ENCODE peak calls at places on chromosomes 12 and 14, in five cellular contexts. B, Y, O, A and I are unnamed samples.

GRCh38 chr12:122886851-122887816 is 8.8 kb downstream of the VPS37B start:
- DNase-seq in A (peak), O (no peak), Y (no peak), B (peak), I (no peak)

GRCh38 chr12:25497021-25497420 is 56.1 kb downstream of the LMNTD1 start:
- DNase-seq in B (no peak), O (no peak), Y (no peak), A (no peak), I (no peak)

GRCh38 chr12:50249464-50250229 is 33.7 kb downstream of the LIMA1 start:
- DNase-seq in Y (no peak), O (no peak), A (no peak), B (no peak), I (no peak)

GRCh38 chr14:59018978-59019377 is 169.5 kb upstream of the DAAM1 start:
- DNase-seq in B (no peak), A (no peak), O (no peak), Y (no peak), I (no peak)

GRCh38 chr12:32583535-32583934 is 95.6 kb upstream of the DNM1L start:
- DNase-seq in A (no peak), O (no peak), B (no peak), Y (no peak), I (no peak)

GRCh38 chr14:65255029-65255545 is 152.8 kb upstream of the MAX start:
- DNase-seq in B (no peak), A (peak), Y (no peak), O (no peak), I (peak)

GRCh38 chr12:121536929-121537813 is 43.7 kb downstream of the KDM2B start:
- DNase-seq in A (peak), B (peak), Y (peak), O (peak), I (no peak)

GRCh38 chr14:31336646-31337045 is 83.7 kb downstream of the HEATR5A start:
- DNase-seq in O (no peak), A (no peak), Y (no peak), B (no peak), I (peak)

GRCh38 chr12:123089631-123090353 is 61.1 kb downstream of the PITPNM2 start:
- DNase-seq in Y (no peak), A (peak), B (no peak), O (no peak), I (peak)

GRCh38 chr14:106318700-106319099 is 792.3 kb downstream of the TMEM121 start:
- DNase-seq in A (no peak), B (no peak), Y (no peak), O (no peak), I (no peak)

GRCh38 chr12:13957576-13957975 is 23.8 kb downstream of the GRIN2B start:
- DNase-seq in Y (no peak), O (no peak), A (no peak), B (no peak), I (no peak)

DNA sequence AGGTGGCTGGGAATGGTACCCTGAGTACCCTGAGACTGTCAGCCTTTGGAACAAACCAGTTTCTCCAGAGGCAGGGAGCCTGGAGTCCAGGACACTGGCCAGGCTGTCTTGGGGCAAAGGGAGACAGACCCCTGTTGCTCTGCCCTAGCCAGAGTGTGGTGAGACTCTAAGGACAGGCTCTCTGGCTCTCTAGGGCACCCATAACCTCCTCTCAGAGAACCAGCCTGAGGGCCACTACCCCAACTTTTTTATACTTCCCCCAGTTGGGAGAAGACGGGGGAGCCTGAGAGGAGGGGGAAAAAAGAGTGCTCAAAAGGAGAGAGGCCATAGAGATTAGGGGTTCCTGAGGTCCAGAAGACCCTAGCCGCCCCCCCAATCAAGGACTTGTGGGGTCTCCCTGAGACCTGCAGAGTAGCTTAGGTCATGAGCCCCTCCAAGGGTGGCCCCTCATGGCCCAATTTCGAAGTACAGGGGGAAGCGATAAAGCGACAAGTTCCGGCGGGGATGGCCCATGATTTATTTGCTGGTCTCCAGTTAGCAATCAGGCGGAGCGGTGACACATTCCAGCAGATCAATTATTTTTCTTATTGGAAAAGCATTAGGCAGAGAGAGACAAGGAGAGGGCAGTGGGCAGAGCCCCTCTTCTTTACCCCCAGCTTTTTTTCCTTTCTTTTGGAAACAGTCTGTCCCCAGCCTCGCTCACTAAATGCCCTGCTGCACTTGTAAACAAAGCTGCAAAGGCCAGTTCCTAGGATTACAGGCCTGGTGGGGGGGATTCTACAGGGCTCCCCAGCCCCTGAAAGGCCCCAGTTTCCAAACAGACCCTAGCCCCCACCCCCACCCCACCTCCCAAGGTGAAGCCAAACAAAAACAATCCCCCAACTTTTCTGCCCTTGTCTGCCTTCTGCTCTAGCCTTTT is 1.5 kb downstream of the HOXC8 start:
- DNase-seq in Y (no peak), B (no peak), O (no peak), A (no peak), I (no peak)
- H3K27ac ChIP-seq in Y (no peak), B (no peak), O (no peak), A (peak), I (no peak)

GRCh38 chr14:73567951-73568885 is 795 bp upstream of the ACOT2 start:
- DNase-seq in Y (no peak), O (no peak), A (no peak), B (no peak), I (no peak)
- H3K27ac ChIP-seq in Y (peak), O (peak), A (peak), B (peak), I (peak)

GRCh38 chr14:21041676-21042433 is at the start of gene RNASE7:
- DNase-seq in Y (no peak), A (no peak), B (no peak), O (no peak), I (peak)

GRCh38 chr14:21044106-21044618 is 2.0 kb downstream of the RNASE7 start:
- DNase-seq in A (no peak), O (no peak), Y (no peak), B (no peak), I (no peak)

GRCh38 chr14:21042918-21043317 is 756 bp downstream of the RNASE7 start:
- DNase-seq in A (no peak), O (no peak), B (peak), Y (no peak), I (no peak)

GRCh38 chr14:21040370-21040925 is 1.7 kb upstream of the RNASE7 start:
- DNase-seq in O (no peak), B (no peak), Y (no peak), A (no peak), I (no peak)

DNA sequence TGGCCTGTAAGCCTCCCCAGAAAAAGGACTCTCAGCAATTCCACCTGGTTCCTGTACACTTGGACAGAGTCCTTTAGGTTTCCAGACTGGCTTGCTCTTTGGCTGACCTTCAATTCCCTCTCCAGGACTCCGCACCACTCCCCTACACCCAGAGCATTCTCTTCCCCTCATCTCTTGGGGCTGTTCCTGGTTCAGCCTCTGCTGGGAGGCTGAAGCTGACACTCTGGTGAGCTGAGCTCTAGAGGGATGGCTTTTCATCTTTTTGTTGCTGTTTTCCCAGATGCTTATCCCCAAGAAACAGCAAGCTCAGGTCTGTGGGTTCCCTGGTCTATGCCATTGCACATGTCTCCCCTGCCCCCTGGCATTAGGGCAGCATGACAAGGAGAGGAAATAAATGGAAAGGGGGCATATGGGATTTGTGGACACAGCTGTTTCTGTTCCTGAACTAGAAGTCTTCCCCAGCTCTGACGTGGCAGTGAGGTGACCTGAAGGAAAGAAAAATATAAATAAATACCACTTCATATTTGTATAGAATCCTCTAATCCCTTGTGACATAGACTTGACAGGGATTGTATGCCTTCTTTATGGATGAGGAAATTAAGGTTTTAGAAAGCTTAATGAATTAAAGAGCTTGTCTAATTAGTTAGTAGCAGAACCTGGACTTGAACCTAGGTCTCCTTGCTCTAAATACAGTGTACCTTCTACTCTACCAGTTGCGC is 1.4 kb downstream of the RNASE7 start:
- DNase-seq in Y (no peak), O (no peak), A (no peak), B (peak), I (no peak)
- H3K27ac ChIP-seq in Y (no peak), O (no peak), A (no peak), B (peak), I (peak)

GRCh38 chr14:75081835-75082234 is 12.4 kb downstream of the ZC2HC1C start:
- DNase-seq in A (no peak), O (no peak), B (no peak), Y (no peak), I (no peak)
- H3K27ac ChIP-seq in A (no peak), O (peak), B (peak), Y (no peak), I (no peak)

GRCh38 chr12:79826267-79827128 is 108.4 kb downstream of the PPP1R12A start:
- DNase-seq in Y (no peak), B (no peak), A (no peak), O (no peak), I (no peak)
- H3K27ac ChIP-seq in Y (no peak), B (no peak), A (no peak), O (no peak), I (no peak)

GRCh38 chr14:50229646-50230045 is 1.7 kb downstream of the SOS2 start:
- DNase-seq in O (no peak), Y (no peak), B (no peak), A (no peak), I (no peak)
- H3K27ac ChIP-seq in O (no peak), Y (peak), B (peak), A (peak), I (peak)

DNA sequence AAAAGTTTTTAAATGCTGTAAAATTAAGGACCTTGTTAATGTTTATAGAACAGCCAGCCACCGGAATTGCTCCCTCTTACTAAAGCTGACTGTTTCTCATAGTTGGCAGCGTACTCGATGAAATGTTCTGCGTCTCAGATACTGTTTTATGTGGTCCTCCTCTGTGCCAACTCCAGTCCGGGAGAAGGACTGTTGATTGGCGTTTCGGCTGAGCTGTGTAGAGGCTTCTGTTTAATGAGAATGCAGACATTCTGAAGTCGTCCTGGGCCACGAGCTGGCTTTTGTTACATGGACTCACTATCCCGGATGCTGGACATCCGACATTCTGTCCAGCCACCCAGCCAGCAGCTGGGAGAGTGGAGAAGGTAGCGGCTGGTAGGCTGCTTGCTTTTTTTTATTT is 75.4 kb downstream of the WDR20 start:
- DNase-seq in Y (no peak), A (no peak), B (no peak), O (no peak), I (no peak)
- H3K27ac ChIP-seq in Y (peak), A (no peak), B (no peak), O (no peak), I (peak)

DNA sequence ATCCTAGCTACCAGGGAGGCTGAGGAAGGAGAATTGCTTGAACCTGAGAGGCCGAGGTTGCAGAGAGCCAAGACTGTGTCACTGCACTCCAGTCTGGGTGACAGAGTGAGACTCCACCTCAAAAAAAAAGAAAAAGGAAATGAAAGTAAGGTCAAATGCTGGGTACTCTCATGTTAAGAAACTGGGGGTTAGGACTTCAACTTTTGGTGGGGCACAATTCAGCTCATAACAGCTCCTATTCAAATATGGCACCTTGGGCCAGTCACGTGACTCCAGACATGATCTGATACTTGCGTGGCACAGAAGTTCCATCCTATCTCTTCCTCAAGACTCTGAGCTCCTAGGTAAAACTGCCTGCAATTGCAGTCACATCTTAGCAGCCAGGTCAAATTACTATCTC is 142.7 kb downstream of the EGLN3 start:
- DNase-seq in Y (no peak), B (no peak), O (no peak), A (no peak), I (no peak)
- H3K27ac ChIP-seq in Y (no peak), B (no peak), O (no peak), A (no peak), I (no peak)

GRCh38 chr14:96725232-96725631 is 72.0 kb upstream of the VRK1 start:
- DNase-seq in Y (no peak), O (no peak), B (no peak), A (no peak), I (no peak)

GRCh38 chr14:96723946-96724345 is 73.2 kb upstream of the VRK1 start:
- DNase-seq in Y (no peak), B (no peak), O (no peak), A (no peak), I (no peak)

GRCh38 chr14:96727490-96727889 is 69.7 kb upstream of the VRK1 start:
- DNase-seq in A (no peak), Y (no peak), O (no peak), B (no peak), I (no peak)

GRCh38 chr14:96727076-96727475 is 70.1 kb upstream of the VRK1 start:
- DNase-seq in Y (no peak), A (no peak), B (no peak), O (no peak), I (no peak)

GRCh38 chr14:96722751-96723150 is 74.4 kb upstream of the VRK1 start:
- DNase-seq in A (no peak), O (no peak), Y (no peak), B (no peak), I (no peak)
- H3K27ac ChIP-seq in A (no peak), O (no peak), Y (no peak), B (no peak), I (no peak)